ENCODE peak calls at places on chromosomes 16 and 17, in eight cellular contexts. A is BJ; H is RWPE2; R is stomach; F is ovary; J is cardiac muscle cell; P is naive thymus-derived CD4-positive, alpha-beta T cell; C is keratinocyte. S is an unnamed sample.

GRCh38 chr16:81712681-81713080 is 66.4 kb upstream of the PLCG2 start:
- DNase-seq in P (no peak), H (no peak), C (no peak), J (no peak), R (no peak), F (no peak), A (no peak), S (no peak)

GRCh38 chr16:2426941-2427361 is 2.3 kb upstream of the CCNF start:
- DNase-seq in F (no peak), P (no peak), R (no peak), A (no peak), C (no peak), J (no peak), H (no peak), S (no peak)

GRCh38 chr16:88619859-88620655 is 18.3 kb upstream of the IL17C start:
- DNase-seq in A (no peak), H (no peak), J (no peak), P (peak; percentile 24), C (no peak), F (no peak), R (no peak), S (no peak)

GRCh38 chr17:1003633-1003971 is 6.7 kb downstream of the TIMM22 start:
- DNase-seq in F (no peak), R (no peak), J (no peak), H (no peak), A (no peak), C (no peak), P (no peak), S (no peak)

GRCh38 chr17:733743-734142 is 1.3 kb downstream of the TLCD3A start:
- DNase-seq in H (no peak), C (no peak), A (no peak), J (no peak), R (no peak), P (no peak), F (no peak), S (no peak)

GRCh38 chr16:87457724-87458423 is 35.0 kb downstream of the ZCCHC14 start:
- DNase-seq in F (no peak), H (peak; percentile 80), R (no peak), C (peak; percentile 67), J (no peak), P (no peak), A (peak; percentile 96), S (no peak)

GRCh38 chr17:74043976-74044375 is 159.5 kb upstream of the RPL38 start:
- DNase-seq in F (no peak), P (no peak), J (no peak), H (no peak), R (peak; percentile 65), C (no peak), A (no peak), S (no peak)

GRCh38 chr17:199806-200603 is 18.6 kb upstream of the DOC2B start:
- DNase-seq in R (no peak), P (no peak), C (no peak), A (no peak), J (no peak), F (no peak), H (no peak), S (no peak)

GRCh38 chr16:87644186-87644585 is 41.9 kb downstream of the JPH3 start:
- DNase-seq in A (no peak), P (no peak), R (no peak), F (no peak), C (no peak), J (no peak), H (no peak), S (no peak)

GRCh38 chr17:2362416-2362815 is 25.1 kb downstream of the SGSM2 start:
- DNase-seq in H (no peak), R (no peak), J (no peak), C (no peak), A (no peak), F (no peak), P (no peak), S (no peak)

GRCh38 chr16:89194340-89195311 is 5.7 kb downstream of the SLC22A31 start:
- DNase-seq in P (no peak), R (no peak), F (no peak), H (peak; percentile 75), A (no peak), J (no peak), C (no peak), S (no peak)

DNA sequence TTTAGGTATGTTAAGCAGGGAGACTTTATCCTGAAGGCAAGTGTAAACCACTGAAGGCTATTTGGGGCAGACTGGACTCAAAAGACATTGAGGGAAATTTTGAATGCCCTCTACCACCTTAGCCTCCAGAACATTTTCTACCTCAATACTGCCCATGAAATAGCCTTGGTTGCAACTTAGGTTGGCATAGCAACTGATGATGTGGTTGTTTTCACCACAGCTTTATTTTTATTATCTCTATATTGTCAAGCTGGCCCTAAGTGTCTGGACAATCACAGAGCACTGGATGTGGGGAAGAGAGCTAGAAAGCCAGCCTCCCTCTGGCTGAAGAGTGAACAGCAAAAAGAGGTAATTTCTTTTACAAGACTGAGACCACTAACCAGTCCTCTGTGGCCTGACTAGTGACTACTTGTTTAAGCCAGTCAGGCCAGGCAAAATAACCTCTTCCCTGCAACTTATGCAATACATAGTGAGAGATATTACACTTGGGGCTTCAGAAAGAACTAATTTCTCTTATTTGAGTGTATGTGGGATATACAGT is 159.6 kb downstream of the HS3ST2 start:
- DNase-seq in P (no peak), R (no peak), J (no peak), C (no peak), H (no peak), F (no peak), A (no peak), S (no peak)
- H3K27me3 ChIP-seq in P (no peaks in the 10 kb centered on the region), R (no peaks in the 10 kb centered on the region), J (no peaks in the 10 kb centered on the region), C (peaks cover 4% of the 10 kb centered on the region), H (no peaks in the 10 kb centered on the region), F (no peaks in the 10 kb centered on the region), A (no peaks in the 10 kb centered on the region), S (no peaks in the 10 kb centered on the region)

GRCh38 chr16:15776572-15776971 is 80.3 kb downstream of the MYH11 start:
- DNase-seq in A (no peak), P (no peak), C (no peak), J (no peak), R (no peak), H (no peak), F (no peak), S (no peak)

GRCh38 chr16:15777533-15778203 is 79.2 kb downstream of the MYH11 start:
- DNase-seq in A (no peak), F (no peak), J (peak; percentile 68), R (no peak), P (no peak), C (no peak), H (no peak), S (no peak)

GRCh38 chr16:15773964-15774363 is 82.9 kb downstream of the MYH11 start:
- DNase-seq in A (no peak), F (no peak), J (no peak), R (no peak), H (no peak), P (no peak), C (no peak), S (no peak)

GRCh38 chr16:15775209-15775608 is 81.6 kb downstream of the MYH11 start:
- DNase-seq in J (no peak), R (no peak), A (no peak), F (no peak), C (no peak), H (no peak), P (no peak), S (no peak)

GRCh38 chr16:15775663-15776304 is 81.0 kb downstream of the MYH11 start:
- DNase-seq in H (no peak), F (no peak), P (no peak), J (no peak), C (no peak), R (no peak), A (no peak), S (no peak)
- H3K27me3 ChIP-seq in H (no peaks in the 10 kb centered on the region), F (no peaks in the 10 kb centered on the region), P (no peaks in the 10 kb centered on the region), J (peaks cover 93% of the 10 kb centered on the region), C (peaks cover 5% of the 10 kb centered on the region), R (no peaks in the 10 kb centered on the region), A (peaks cover 2% of the 10 kb centered on the region), S (no peaks in the 10 kb centered on the region)

DNA sequence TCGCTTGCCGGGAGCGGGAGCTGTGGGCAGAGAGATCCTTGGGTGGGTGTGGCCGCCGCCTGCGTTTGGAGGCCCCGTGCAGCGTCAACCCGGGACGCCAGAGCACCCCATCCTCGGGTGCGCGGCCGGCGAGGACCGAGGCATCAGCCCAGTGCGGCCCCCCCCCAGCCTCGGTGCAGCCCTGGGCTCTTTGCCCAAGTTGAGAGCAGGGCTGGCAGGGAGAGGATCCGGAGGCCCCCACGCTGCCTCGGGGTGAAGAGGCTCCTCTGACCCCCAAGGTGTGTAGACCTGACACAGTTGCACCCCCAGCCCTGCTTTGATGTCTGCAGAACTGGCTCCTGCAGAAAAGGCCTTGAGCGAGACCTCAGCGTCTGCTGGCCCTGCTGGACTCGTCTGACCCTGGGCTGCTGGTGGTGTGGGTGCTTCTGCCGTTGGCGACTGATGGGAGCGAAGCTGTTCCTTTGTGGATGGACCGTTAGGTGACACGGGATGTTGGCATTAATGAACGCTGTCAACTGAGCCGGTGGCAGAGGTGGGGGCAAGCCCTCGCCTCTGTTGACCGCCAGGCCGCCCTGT is 8.0 kb downstream of the CACNA1H start:
- DNase-seq in F (no peak), H (no peak), A (no peak), C (no peak), J (no peak), P (no peak), R (no peak), S (no peak)
- H3K27me3 ChIP-seq in F (no peaks in the 10 kb centered on the region), H (peaks cover 47% of the 10 kb centered on the region), A (no peaks in the 10 kb centered on the region), C (peaks cover 46% of the 10 kb centered on the region), J (no peaks in the 10 kb centered on the region), P (no peaks in the 10 kb centered on the region), R (peaks cover 3% of the 10 kb centered on the region), S (peaks cover 6% of the 10 kb centered on the region)

DNA sequence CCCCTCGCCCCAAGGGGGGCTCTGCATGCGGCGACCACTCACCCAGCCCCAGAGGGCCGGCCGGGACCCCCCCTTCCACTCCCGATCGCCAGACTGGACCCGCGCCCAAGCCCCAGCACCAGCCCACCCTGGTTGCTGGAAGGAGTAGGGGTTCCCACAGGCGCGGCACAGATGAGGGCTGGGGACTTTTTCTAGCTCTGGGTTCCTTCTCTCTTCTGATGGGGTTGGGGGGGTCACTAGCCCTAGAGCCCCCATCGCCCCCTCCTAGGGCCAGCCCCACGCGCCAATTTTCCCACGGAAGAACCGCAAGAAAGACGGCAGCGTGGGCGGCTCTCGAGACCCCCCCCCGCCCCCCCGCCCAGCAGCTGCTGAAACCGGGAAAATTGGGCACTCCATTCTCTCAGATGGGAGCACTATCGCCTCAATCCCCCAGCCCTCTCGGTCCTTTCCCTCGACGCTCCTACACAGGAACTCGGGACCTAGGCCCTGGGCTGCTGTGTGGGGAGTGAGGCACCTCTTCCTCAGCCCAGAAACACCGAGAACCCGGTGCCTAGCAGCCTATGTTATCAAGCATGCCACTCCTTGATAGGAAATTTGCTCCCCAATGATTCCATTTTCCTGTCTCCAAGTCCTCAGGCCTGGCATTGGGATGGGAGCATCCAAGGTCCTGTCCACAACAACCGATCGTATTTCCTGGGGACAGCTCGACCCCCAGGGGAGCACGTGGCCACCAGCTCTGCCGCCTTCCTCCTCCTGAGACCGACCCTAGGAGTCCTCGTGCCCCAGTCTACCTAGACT is 17.1 kb upstream of the CBX8 start:
- DNase-seq in P (no peak), C (no peak), H (no peak), R (no peak), F (no peak), A (no peak), J (no peak), S (no peak)
- H3K27me3 ChIP-seq in P (peaks cover 33% of the 10 kb centered on the region), C (peaks cover 89% of the 10 kb centered on the region), H (peaks cover 51% of the 10 kb centered on the region), R (peaks cover 50% of the 10 kb centered on the region), F (peaks cover 29% of the 10 kb centered on the region), A (peaks cover 67% of the 10 kb centered on the region), J (peaks cover 82% of the 10 kb centered on the region), S (peaks cover 48% of the 10 kb centered on the region)

S was measured in dorsolateral prefrontal cortex.